ENCODE peak calls at places on chromosome 18, in nine cellular contexts. A is GM03348; C is activated naive CD4-positive, alpha-beta T cell treated with Interleukin-2 at 50 U/mL for 16 hours; K is CD8-positive, alpha-beta T cell; H is HEK293T; F is lower lobe of right lung; Y is SHP77 treated with DMSO at 0.1 percent for 48 hours; P is activated CD4-positive, alpha-beta T cell treated with anti-CD3 and anti-CD28 coated beads, Interleukin-2, amount 10 ng/mL, durations not matched to agents 7 days and 5 days; M is neural crest cell. R is an unnamed sample.

GRCh38 chr18:49161627-49162026 is 210.9 kb upstream of the SMAD7 start:
- DNase-seq in A (peak), C (peak), K (no peak), H (no peak), F (no peak), Y (no peak), P (peak), M (no peak), R (no peak)

GRCh38 chr18:54284967-54285785 is 15.9 kb downstream of the POLI start:
- DNase-seq in A (peak), C (peak), K (peak), H (no peak), F (no peak), Y (no peak), P (peak), M (no peak), R (no peak)

GRCh38 chr18:32899819-32900218 is 127.0 kb upstream of the KLHL14 start:
- DNase-seq in A (no peak), C (no peak), K (no peak), H (no peak), F (no peak), Y (no peak), P (no peak), M (no peak), R (no peak)

GRCh38 chr18:79578396-79579260 is 101.0 kb upstream of the CTDP1 start:
- DNase-seq in A (no peak), C (no peak), K (no peak), H (no peak), F (peak), Y (no peak), P (no peak), M (no peak), R (no peak)

GRCh38 chr18:65990174-65990690 is 239.4 kb downstream of the CDH7 start:
- DNase-seq in A (no peak), C (no peak), K (no peak), H (no peak), F (no peak), Y (no peak), P (no peak), M (no peak), R (no peak)

GRCh38 chr18:63869374-63869773 is 18.1 kb upstream of the SERPINB2 start:
- DNase-seq in A (peak), C (no peak), K (no peak), H (no peak), F (peak), Y (no peak), P (no peak), M (no peak), R (no peak)

GRCh38 chr18:25921677-25922421 is 168.6 kb downstream of the SS18 start:
- DNase-seq in A (peak), C (peak), K (no peak), H (peak), F (no peak), Y (no peak), P (peak), M (peak), R (no peak)

GRCh38 chr18:77099501-77100370 is 32.8 kb downstream of the MBP start:
- DNase-seq in A (no peak), C (no peak), K (peak), H (no peak), F (no peak), Y (no peak), P (peak), M (no peak), R (no peak)

GRCh38 chr18:46392576-46392975 is 264.4 kb downstream of the LOXHD1 start:
- DNase-seq in A (no peak), C (no peak), K (no peak), H (no peak), F (no peak), Y (no peak), P (no peak), M (no peak), R (no peak)

GRCh38 chr18:79681484-79682387 is 2.1 kb downstream of the CTDP1 start:
- DNase-seq in A (no peak), C (peak), K (peak), H (no peak), F (no peak), Y (no peak), P (peak), M (no peak), R (no peak)

GRCh38 chr18:79479114-79479760 is 83.5 kb downstream of the NFATC1 start:
- DNase-seq in A (no peak), C (no peak), K (no peak), H (no peak), F (no peak), Y (no peak), P (no peak), M (no peak), R (no peak)

GRCh38 chr18:54147439-54147838 is 77.0 kb downstream of the MBD2 start:
- DNase-seq in A (no peak), C (peak), K (no peak), H (no peak), F (no peak), Y (no peak), P (no peak), M (no peak), R (no peak)

GRCh38 chr18:32769242-32770180 is 3.3 kb downstream of the KLHL14 start:
- DNase-seq in A (peak), C (no peak), K (no peak), H (no peak), F (no peak), Y (no peak), P (no peak), M (peak), R (peak)

GRCh38 chr18:72375628-72376027 is 168.5 kb downstream of the CBLN2 start:
- DNase-seq in A (no peak), C (no peak), K (no peak), H (no peak), F (no peak), Y (peak), P (no peak), M (no peak), R (no peak)

GRCh38 chr18:77106331-77106730 is 26.3 kb downstream of the MBP start:
- DNase-seq in A (no peak), C (peak), K (peak), H (no peak), F (no peak), Y (no peak), P (peak), M (no peak), R (no peak)

GRCh38 chr18:49839012-49839411 is 25.7 kb upstream of the ACAA2 start:
- DNase-seq in A (no peak), C (no peak), K (no peak), H (no peak), F (no peak), Y (no peak), P (no peak), M (no peak), R (no peak)

GRCh38 chr18:76466410-76466991 is 28.5 kb downstream of the ZNF516 start:
- DNase-seq in A (no peak), C (no peak), K (no peak), H (no peak), F (no peak), Y (no peak), P (no peak), M (no peak), R (no peak)

R was measured in nephron progenitor cell.